ENCODE peak calls at places on chromosome X, in four cellular contexts. U is GM12878, D is HepG2, V is SK-N-SH. Y is an unnamed sample.

GRCh38 chrX:47179221-47179927 is 14.3 kb upstream of the UBA1 start:
- DNase-seq in V (no peak), U (no peak), D (no peak), Y (no peak)

GRCh38 chrX:154719132-154719675 is 31.7 kb downstream of the GAB3 start:
- DNase-seq in U (no peak), V (no peak), D (no peak), Y (peak)

GRCh38 chrX:145475725-145476124 is 228.4 kb downstream of the SPANXN1 start:
- DNase-seq in D (no peak), U (no peak), V (no peak), Y (no peak)

GRCh38 chrX:24838624-24839023 is 144.9 kb downstream of the POLA1 start:
- DNase-seq in V (peak), U (peak), D (no peak), Y (no peak)

GRCh38 chrX:46444011-46444410 is 101.2 kb downstream of the ZNF674 start:
- DNase-seq in U (no peak), D (peak), V (no peak), Y (peak)

GRCh38 chrX:147565239-147565638 is 346.5 kb upstream of the FMR1 start:
- DNase-seq in U (no peak), V (no peak), D (no peak), Y (no peak)

GRCh38 chrX:57155171-57155570 is 18.0 kb upstream of the SPIN2A start:
- DNase-seq in D (no peak), U (no peak), V (no peak), Y (no peak)

GRCh38 chrX:151543706-151544105 is 19.8 kb upstream of the PASD1 start:
- DNase-seq in V (no peak), D (peak), U (no peak), Y (no peak)

GRCh38 chrX:1169198-1169597 is 43.3 kb downstream of the CRLF2 start:
- DNase-seq in D (no peak), V (no peak), U (no peak), Y (no peak)

GRCh38 chrX:134774190-134775048 is 116.1 kb upstream of the PLAC1 start:
- DNase-seq in D (no peak), V (no peak), U (no peak), Y (no peak)

GRCh38 chrX:110665636-110666035 is 130.0 kb downstream of the CHRDL1 start:
- DNase-seq in U (no peak), V (peak), D (peak), Y (no peak)

GRCh38 chrX:57177070-57177469 is 39.9 kb upstream of the SPIN2A start:
- DNase-seq in D (no peak), V (no peak), U (no peak), Y (no peak)

GRCh38 chrX:34654939-34655338 is 2.1 kb downstream of the TMEM47 start:
- DNase-seq in V (no peak), D (no peak), U (no peak), Y (no peak)

GRCh38 chrX:72120798-72121197 is 10.9 kb downstream of the RTL5 start:
- DNase-seq in U (no peak), D (no peak), V (peak), Y (no peak)

GRCh38 chrX:45143455-45143854 is 57.2 kb downstream of the DIPK2B start:
- DNase-seq in D (peak), V (no peak), U (no peak), Y (no peak)

GRCh38 chrX:16643160-16643559 is 6.8 kb upstream of the S100G start:
- DNase-seq in D (no peak), V (no peak), U (no peak), Y (no peak)

GRCh38 chrX:30065226-30065625 is 150.1 kb upstream of the MAGEB2 start:
- DNase-seq in V (no peak), U (no peak), D (no peak), Y (no peak)

GRCh38 chrX:35590210-35590609 is 207.9 kb upstream of the MAGEB16 start:
- DNase-seq in V (no peak), U (no peak), D (no peak), Y (no peak)

GRCh38 chrX:39982927-39983326 is 114.8 kb downstream of the BCOR start:
- DNase-seq in D (no peak), U (no peak), V (no peak), Y (no peak)

GRCh38 chrX:73577368-73577767 is 14.4 kb downstream of the CHIC1 start:
- DNase-seq in D (no peak), U (no peak), V (no peak), Y (no peak)

GRCh38 chrX:22486326-22486725 is 213.6 kb downstream of the CBLL2 start:
- DNase-seq in U (no peak), D (no peak), V (no peak), Y (no peak)

GRCh38 chrX:47556045-47556623 is 4.9 kb upstream of the ARAF start:
- DNase-seq in U (peak), V (peak), D (no peak), Y (peak)

DNA sequence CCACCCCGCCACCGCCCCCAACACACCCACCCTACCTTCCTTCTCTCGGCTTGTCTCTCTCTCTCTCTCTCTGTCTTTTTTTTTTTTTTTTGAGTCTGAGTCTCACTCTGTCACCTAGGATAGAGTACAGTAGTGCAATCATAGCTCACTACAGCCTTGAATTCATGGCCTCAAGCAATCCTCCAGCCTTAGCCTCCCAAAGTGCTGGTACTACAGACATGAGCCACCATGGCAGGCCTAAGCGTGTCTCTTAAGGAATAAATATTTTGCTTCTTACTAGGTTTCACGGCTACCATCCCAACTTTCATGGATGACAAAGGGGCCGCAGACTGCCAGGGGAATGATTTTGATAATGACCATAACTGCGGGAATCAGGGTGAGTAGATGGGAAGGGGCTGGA is 55.8 kb downstream of the SSX7 start:
- DNase-seq in V (no peak), U (no peak), D (no peak), Y (no peak)
- TF ChIP-seq REST in V (no peak), U (no peak), D (no peak), Y (no peak)

GRCh38 chrX:150049647-150050046 is 111.4 kb upstream of the EOLA2 start:
- DNase-seq in V (no peak), D (no peak), U (no peak), Y (no peak)
- TF ChIP-seq GABPA in V (no peak), D (no peak), U (no peak), Y (no peak)

DNA sequence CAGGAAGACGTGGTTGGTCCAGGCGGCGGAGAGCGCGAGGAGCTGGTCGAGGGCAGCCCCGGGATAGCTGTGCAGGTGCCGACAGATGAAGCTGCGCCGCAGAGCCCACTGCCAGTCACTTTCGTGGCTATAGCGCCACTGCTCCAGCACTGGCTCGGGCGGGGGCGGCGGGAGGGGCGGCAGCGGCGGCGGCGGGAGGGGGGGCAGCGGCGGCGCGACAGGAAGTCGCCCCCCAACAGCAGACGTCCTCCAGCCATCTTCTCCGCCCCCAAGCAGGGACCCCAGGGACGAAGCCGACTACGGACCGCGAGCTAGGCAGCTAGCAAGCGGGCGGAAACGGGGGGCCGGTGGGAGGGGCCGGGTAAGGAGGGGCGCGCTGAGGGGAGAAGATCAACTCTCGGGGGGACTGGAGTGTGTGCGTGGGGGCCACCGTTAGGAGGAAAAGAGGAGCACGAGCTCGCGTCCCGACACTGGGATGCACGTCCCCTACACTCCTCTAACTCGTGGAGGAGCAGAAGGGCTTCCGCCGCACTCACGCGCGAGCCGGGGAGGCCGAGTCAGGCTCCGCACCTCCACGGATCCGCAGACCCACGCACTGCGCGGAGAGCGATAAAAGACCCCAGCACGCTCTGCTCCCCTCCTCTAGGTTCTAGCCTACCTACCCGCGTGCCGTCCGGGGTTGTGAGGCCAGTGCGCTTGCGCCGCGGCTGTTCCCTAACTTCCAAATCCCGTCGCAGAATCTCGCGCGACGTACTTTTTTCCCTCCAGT is at the start of gene NKRF:
- DNase-seq in U (peak), V (peak), D (peak), Y (peak)
- TF ChIP-seq REST in U (no peak), V (no peak), D (no peak), Y (no peak)

GRCh38 chrX:149522914-149523313 is 17.8 kb upstream of the IDS start:
- DNase-seq in D (peak), V (no peak), U (no peak), Y (no peak)

GRCh38 chrX:149531599-149531998 is 9.2 kb upstream of the EOLA1 start:
- DNase-seq in V (no peak), U (no peak), D (no peak), Y (peak)

GRCh38 chrX:149528381-149528780 is 12.4 kb upstream of the EOLA1 start:
- DNase-seq in D (no peak), V (no peak), U (no peak), Y (no peak)

GRCh38 chrX:149527705-149528104 is 13.1 kb upstream of the EOLA1 start:
- DNase-seq in V (peak), U (no peak), D (peak), Y (peak)
- TF ChIP-seq GABPA in V (no peak), U (no peak), D (no peak), Y (no peak)

GRCh38 chrX:11759172-11759460 is 1.1 kb downstream of the MSL3 start:
- DNase-seq in U (no peak), D (no peak), V (no peak), Y (no peak)

GRCh38 chrX:11760958-11761357 is 2.9 kb downstream of the MSL3 start:
- DNase-seq in V (no peak), U (no peak), D (no peak), Y (no peak)

GRCh38 chrX:11758400-11759171 is 549 bp downstream of the MSL3 start:
- DNase-seq in D (peak), V (peak), U (no peak), Y (peak)

GRCh38 chrX:11757729-11758399 is at the start of gene MSL3:
- DNase-seq in V (peak), D (no peak), U (no peak), Y (no peak)

GRCh38 chrX:11759461-11760311 is 1.6 kb downstream of the MSL3 start:
- DNase-seq in V (peak), U (peak), D (peak), Y (peak)
- TF ChIP-seq REST in V (no peak), U (no peak), D (no peak), Y (no peak)

GRCh38 chrX:31543565-31544125 is 471.8 kb upstream of the FTHL17 start:
- DNase-seq in U (no peak), V (no peak), D (no peak), Y (no peak)

GRCh38 chrX:31547416-31547815 is 475.6 kb upstream of the FTHL17 start:
- DNase-seq in D (no peak), V (no peak), U (no peak), Y (no peak)

GRCh38 chrX:31547816-31548215 is 476.0 kb upstream of the FTHL17 start:
- DNase-seq in U (no peak), D (no peak), V (no peak), Y (no peak)

GRCh38 chrX:31545726-31546125 is 473.9 kb upstream of the FTHL17 start:
- DNase-seq in U (no peak), D (no peak), V (no peak), Y (no peak)

GRCh38 chrX:31546130-31546529 is 474.3 kb upstream of the FTHL17 start:
- DNase-seq in U (no peak), V (no peak), D (no peak), Y (no peak)
- TF ChIP-seq GABPA in U (no peak), V (no peak), D (no peak), Y (no peak)

GRCh38 chrX:100830143-100830542 is 10.0 kb downstream of the CSTF2 start:
- DNase-seq in V (no peak), U (no peak), D (no peak), Y (no peak)
- TF ChIP-seq REST in V (no peak), U (no peak), D (no peak), Y (no peak)

GRCh38 chrX:125203737-125204578 is 115.7 kb upstream of the TEX13C start:
- DNase-seq in V (peak), D (no peak), U (no peak), Y (no peak)
- TF ChIP-seq GABPA in V (no peak), D (no peak), U (no peak), Y (no peak)

Y was measured in HL-60.